ENCODE peak calls at places on chromosomes 13 and 19, in five cellular contexts. Q is GM23248; E is activated CD4-positive, alpha-beta T cell treated with anti-CD3 and anti-CD28 coated beads, Interleukin-2, amount 50 U/mL, for 24 hours; D is mesothelial cell of epicardium; R is stimulated activated CD4-positive, alpha-beta T cell treated with anti-CD3 and anti-CD28 coated beads, TNF-alpha, amount 100 ng/mL, for 48 hours. P is an unnamed sample.

GRCh38 chr13:101397742-101398141 is 18.6 kb downstream of the NALCN start:
- DNase-seq in Q (peak), E (no peak), D (no peak), R (no peak), P (peak)

GRCh38 chr19:55333870-55334269 is 5.8 kb upstream of the KMT5C start:
- DNase-seq in Q (no peak), E (no peak), D (no peak), R (no peak), P (no peak)

GRCh38 chr19:18385675-18386542 is at the start of gene GDF15:
- DNase-seq in Q (peak), E (no peak), D (peak), R (peak), P (no peak)

GRCh38 chr19:13029893-13030292 is 34.6 kb downstream of the NFIX start:
- DNase-seq in Q (peak), E (no peak), D (no peak), R (no peak), P (no peak)

GRCh38 chr13:98349731-98350305 is 172.7 kb upstream of the RNF113B start:
- DNase-seq in Q (no peak), E (no peak), D (no peak), R (no peak), P (no peak)

GRCh38 chr13:30107536-30108136 is 199.7 kb downstream of the KATNAL1 start:
- DNase-seq in Q (peak), E (no peak), D (no peak), R (no peak), P (peak)

GRCh38 chr13:50596776-50597203 is 246.7 kb downstream of the DLEU7 start:
- DNase-seq in Q (no peak), E (no peak), D (no peak), R (no peak), P (no peak)

GRCh38 chr13:28623782-28624706 is 34.9 kb upstream of the POMP start:
- DNase-seq in Q (peak), E (no peak), D (no peak), R (no peak), P (no peak)

GRCh38 chr13:42544246-42544915 is 29.6 kb upstream of the TNFSF11 start:
- DNase-seq in Q (peak), E (no peak), D (no peak), R (no peak), P (no peak)

GRCh38 chr13:100922599-100922998 is 248.0 kb upstream of the TMTC4 start:
- DNase-seq in Q (no peak), E (no peak), D (no peak), R (no peak), P (no peak)

GRCh38 chr19:8238251-8238650 is 29.1 kb downstream of the CERS4 start:
- DNase-seq in Q (no peak), E (no peak), D (no peak), R (no peak), P (no peak)

GRCh38 chr19:10143700-10144099 is 24.0 kb upstream of the EIF3G start:
- DNase-seq in Q (no peak), E (no peak), D (no peak), R (no peak), P (no peak)

GRCh38 chr19:31701146-31701545 is 351.9 kb upstream of the TSHZ3 start:
- DNase-seq in Q (no peak), E (no peak), D (no peak), R (no peak), P (no peak)

GRCh38 chr19:17671906-17672305 is 16.2 kb downstream of the UNC13A start:
- DNase-seq in Q (peak), E (no peak), D (no peak), R (peak), P (peak)

GRCh38 chr19:18871543-18871942 is 24.4 kb downstream of the CERS1 start:
- DNase-seq in Q (no peak), E (no peak), D (no peak), R (no peak), P (no peak)

GRCh38 chr19:295687-296370 is 4.6 kb upstream of the PLPP2 start:
- DNase-seq in Q (no peak), E (no peak), D (no peak), R (no peak), P (no peak)